ENCODE peak calls at places on chromosomes 6 and 20, in nine cellular contexts. V is IMR-90; B is GM23338; C is HFFc6; K is psoas muscle; X is heart left ventricle; U is K562; G is mesothelial cell of epicardium; M is CD4-positive, alpha-beta T cell. S is an unnamed sample.

GRCh38 chr6:24646771-24647170 is 780 bp upstream of the KIAA0319 start:
- DNase-seq in V (peak; percentile 12), B (no peak), C (peak; percentile 2), K (no peak), X (no peak), U (no peak), G (no peak), M (no peak), S (no peak)

GRCh38 chr6:57177545-57178225 is 5.6 kb downstream of the BAG2 start:
- DNase-seq in V (peak; percentile 30), B (no peak), C (no peak), K (peak; percentile 65), X (peak; percentile 58), U (no peak), G (no peak), M (no peak), S (peak; percentile 19)

GRCh38 chr6:109465772-109466171 is 10.2 kb upstream of the MICAL1 start:
- DNase-seq in V (no peak), B (no peak), C (no peak), K (no peak), X (no peak), U (no peak), G (no peak), M (no peak), S (no peak)

GRCh38 chr6:15569035-15569995 is 93.5 kb downstream of the DTNBP1 start:
- DNase-seq in V (no peak), B (peak; percentile 70), C (no peak), K (no peak), X (no peak), U (peak; percentile 81), G (no peak), M (no peak), S (no peak)

GRCh38 chr6:147805155-147805554 is 296.7 kb downstream of the SAMD5 start:
- DNase-seq in V (no peak), B (no peak), C (no peak), K (no peak), X (no peak), U (no peak), G (no peak), M (no peak), S (no peak)

GRCh38 chr6:119442776-119443184 is 93.2 kb upstream of the MAN1A1 start:
- DNase-seq in V (no peak), B (no peak), C (no peak), K (no peak), X (no peak), U (no peak), G (no peak), M (no peak), S (peak; percentile 39)

GRCh38 chr6:5030596-5031136 is 26.8 kb upstream of the RPP40 start:
- DNase-seq in V (peak; percentile 78), B (peak; percentile 96), C (peak; percentile 77), K (peak; percentile 84), X (peak; percentile 83), U (peak; percentile 89), G (peak; percentile 78), M (peak; percentile 57), S (peak; percentile 97)

GRCh38 chr6:38404355-38404754 is 235.4 kb downstream of the BTBD9 start:
- DNase-seq in V (no peak), B (no peak), C (no peak), K (no peak), X (no peak), U (no peak), G (no peak), M (no peak), S (no peak)

GRCh38 chr20:32522525-32522774 is 62.7 kb downstream of the NOL4L start:
- DNase-seq in V (no peak), B (no peak), C (no peak), K (peak; percentile 36), X (no peak), U (no peak), G (no peak), M (no peak), S (no peak)

GRCh38 chr6:51963980-51964379 is 123.4 kb downstream of the PKHD1 start:
- DNase-seq in V (no peak), B (no peak), C (no peak), K (no peak), X (no peak), U (no peak), G (no peak), M (no peak), S (no peak)

GRCh38 chr6:95574811-95575210 is 2.5 kb upstream of the MANEA start:
- DNase-seq in V (peak; percentile 65), B (no peak), C (peak; percentile 4), K (no peak), X (no peak), U (no peak), G (no peak), M (no peak), S (no peak)

GRCh38 chr20:44336086-44336485 is 757 bp upstream of the R3HDML start:
- DNase-seq in V (no peak), B (peak; percentile 76), C (no peak), K (no peak), X (no peak), U (no peak), G (no peak), M (no peak), S (no peak)

GRCh38 chr20:47843886-47844567 is 58.7 kb upstream of the SULF2 start:
- DNase-seq in V (no peak), B (peak; percentile 46), C (no peak), K (no peak), X (no peak), U (no peak), G (no peak), M (no peak), S (no peak)

GRCh38 chr6:144647406-144647964 is 362.4 kb downstream of the UTRN start:
- DNase-seq in V (no peak), B (peak; percentile 37), C (no peak), K (no peak), X (no peak), U (no peak), G (no peak), M (no peak), S (no peak)

GRCh38 chr6:131831886-131832285 is 24.1 kb downstream of the ENPP1 start:
- DNase-seq in V (no peak), B (no peak), C (no peak), K (no peak), X (no peak), U (no peak), G (no peak), M (no peak), S (no peak)

GRCh38 chr20:38386004-38386403 is 39.7 kb downstream of the LBP start:
- DNase-seq in V (no peak), B (no peak), C (no peak), K (no peak), X (no peak), U (no peak), G (no peak), M (no peak), S (no peak)

GRCh38 chr6:35024601-35025054 is 116.5 kb downstream of the TCP11 start:
- DNase-seq in V (peak; percentile 45), B (peak; percentile 69), C (peak; percentile 41), K (peak; percentile 69), X (peak; percentile 79), U (peak; percentile 60), G (no peak), M (no peak), S (peak; percentile 57)

GRCh38 chr6:76633259-76633658 is 560.8 kb upstream of the IMPG1 start:
- DNase-seq in V (no peak), B (peak; percentile 57), C (no peak), K (no peak), X (no peak), U (no peak), G (no peak), M (no peak), S (no peak)

DNA sequence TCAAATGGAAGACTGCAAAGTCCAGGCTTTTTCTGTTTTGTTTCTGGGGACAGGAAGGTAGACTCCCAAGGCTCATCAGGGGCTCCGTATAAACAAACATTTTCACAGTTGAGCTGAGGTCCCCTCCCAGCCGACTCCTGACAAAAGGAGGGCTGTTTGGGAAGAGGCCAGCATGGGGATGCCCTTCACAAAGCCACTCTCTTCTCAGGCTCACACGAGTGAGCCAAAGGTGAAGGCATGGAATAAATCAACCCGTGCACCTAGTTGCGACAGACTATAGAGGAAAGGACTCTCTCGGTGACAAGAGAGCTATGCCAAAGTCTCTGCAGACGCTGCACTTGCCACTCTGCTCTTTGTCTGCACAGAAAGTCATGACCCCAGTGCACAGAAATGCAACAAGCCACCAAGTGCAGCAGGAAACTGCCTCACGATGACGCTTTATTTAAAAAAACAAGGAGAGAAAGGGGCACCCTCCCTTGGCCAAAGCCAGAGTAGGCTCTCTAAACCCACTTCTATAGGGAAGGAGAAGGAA is 21.1 kb downstream of the JAG1 start:
- DNase-seq in V (peak; percentile 17), B (no peak), C (no peak), K (no peak), X (no peak), U (no peak), G (no peak), M (no peak), S (no peak)
- TF ChIP-seq CTCF in V (no peak), B (no peak), C (no peak), K (no peak), X (no peak), U (no peak), G (no peak), M (no peak), S (no peak)

GRCh38 chr20:21240394-21240793 is 62.7 kb upstream of the XRN2 start:
- DNase-seq in V (no peak), B (peak; percentile 61), C (no peak), K (no peak), X (no peak), U (no peak), G (no peak), M (no peak), S (no peak)
- TF ChIP-seq CTCF in V (no peak), B (peak; percentile 45), C (peak; percentile 45), K (no peak), X (no peak), U (peak; percentile 6), G (no peak), M (no peak), S (no peak)

GRCh38 chr6:97218912-97219311 is 64.1 kb downstream of the MMS22L start:
- DNase-seq in V (no peak), B (no peak), C (no peak), K (no peak), X (no peak), U (peak; percentile 9), G (no peak), M (no peak), S (no peak)

DNA sequence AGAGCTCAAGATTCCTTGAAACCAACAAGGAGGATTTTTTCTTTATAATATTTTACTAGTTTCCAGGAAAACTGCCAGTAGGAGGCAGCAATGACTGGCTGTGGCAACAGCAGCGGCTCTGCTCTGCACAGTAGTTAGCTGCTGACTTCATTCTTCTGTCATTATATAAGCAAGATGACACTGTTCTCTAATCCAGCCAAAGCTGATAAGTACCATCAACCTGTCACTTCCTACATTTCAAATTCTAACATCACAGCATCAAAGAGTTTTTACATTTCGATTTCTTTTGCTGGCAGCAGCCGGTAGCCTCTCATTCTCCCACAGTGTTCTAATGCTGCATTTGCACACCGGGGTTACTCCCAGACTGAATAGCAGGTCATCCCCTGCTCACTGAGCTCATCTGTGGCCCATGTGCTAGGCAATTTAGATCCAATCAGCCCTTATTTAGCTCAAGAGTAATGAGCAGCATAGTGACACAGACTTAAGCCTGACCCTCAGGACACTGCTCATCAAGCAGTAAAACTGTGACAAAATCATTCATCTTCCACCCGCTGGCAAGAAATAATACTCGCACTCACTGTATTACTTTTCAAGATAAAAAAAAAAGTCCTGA is 67.8 kb downstream of the MMS22L start:
- DNase-seq in V (peak; percentile 76), B (peak; percentile 64), C (peak; percentile 69), K (no peak), X (no peak), U (peak; percentile 20), G (no peak), M (no peak), S (peak; percentile 56)
- TF ChIP-seq CTCF in V (peak; percentile 72), B (peak; percentile 61), C (peak; percentile 83), K (peak; percentile 14), X (peak; percentile 32), U (peak; percentile 78), G (peak; percentile 26), M (no peak), S (peak; percentile 24)

GRCh38 chr20:45487231-45487635 is 17.7 kb downstream of the WFDC2 start:
- DNase-seq in V (no peak), B (peak; percentile 76), C (no peak), K (no peak), X (no peak), U (peak; percentile 44), G (no peak), M (no peak), S (no peak)
- TF ChIP-seq CTCF in V (peak; percentile 3), B (peak; percentile 65), C (peak; percentile 39), K (no peak), X (no peak), U (peak; percentile 44), G (peak; percentile 33), M (no peak), S (no peak)